ENCODE peak calls at places on chromosome 3, in six cellular contexts. L, S, M, Q, K and B are unnamed samples.

GRCh38 chr3:159775372-159775961 is 213.2 kb upstream of the IL12A start:
- DNase-seq in S (no peak), L (peak; percentile 83), Q (peak; percentile 70), K (peak; percentile 71), M (peak; percentile 52), B (no peak)

GRCh38 chr3:40258555-40258954 is 51.0 kb upstream of the EIF1B start:
- DNase-seq in M (peak; percentile 13), L (peak; percentile 22), Q (no peak), S (peak; percentile 11), K (no peak), B (no peak)

GRCh38 chr3:57179580-57180410 is 14.6 kb upstream of the IL17RD start:
- DNase-seq in S (peak; percentile 70), L (no peak), Q (no peak), M (no peak), K (peak; percentile 8), B (no peak)

GRCh38 chr3:11565932-11566331 is 77.8 kb downstream of the VGLL4 start:
- DNase-seq in K (no peak), M (no peak), Q (no peak), S (no peak), L (no peak), B (no peak)

GRCh38 chr3:23418026-23418425 is 214.9 kb downstream of the UBE2E2 start:
- DNase-seq in Q (no peak), L (no peak), M (no peak), K (no peak), S (no peak), B (no peak)

GRCh38 chr3:174439621-174440349 is 419.3 kb upstream of the NAALADL2 start:
- DNase-seq in L (peak; percentile 100), S (peak; percentile 65), M (peak; percentile 99), K (peak; percentile 98), Q (peak; percentile 62), B (no peak)

GRCh38 chr3:150170843-150171513 is 200.3 kb upstream of the PFN2 start:
- DNase-seq in S (no peak), K (peak; percentile 21), M (no peak), L (no peak), Q (no peak), B (no peak)

GRCh38 chr3:184737641-184738518 is 26.0 kb upstream of the MAGEF1 start:
- DNase-seq in M (no peak), Q (peak; percentile 47), K (no peak), S (no peak), L (peak; percentile 66), B (no peak)

GRCh38 chr3:191648787-191649186 is 187.8 kb downstream of the PYDC2 start:
- DNase-seq in S (no peak), K (no peak), L (no peak), M (no peak), Q (no peak), B (no peak)

GRCh38 chr3:50655009-50655830 is 19.5 kb upstream of the DOCK3 start:
- DNase-seq in Q (no peak), K (no peak), S (peak; percentile 51), M (no peak), L (no peak), B (no peak)

GRCh38 chr3:44499149-44499898 is 21.9 kb upstream of the ZNF445 start:
- DNase-seq in S (no peak), L (no peak), Q (no peak), K (no peak), M (no peak), B (no peak)

GRCh38 chr3:196981657-196982056 is 13.0 kb upstream of the PIGZ start:
- DNase-seq in M (no peak), K (no peak), S (no peak), Q (no peak), L (no peak), B (no peak)

GRCh38 chr3:13200951-13201350 is 127.7 kb upstream of the IQSEC1 start:
- DNase-seq in K (no peak), Q (no peak), L (no peak), M (no peak), S (no peak), B (no peak)